ENCODE peak calls at places on chromosome 20, in ten cellular contexts. D is heart left ventricle; Z is left ventricle myocardium inferior; A is WERI-Rb-1; W is CD8-positive, alpha-beta T cell; E is endodermal cell; C is endothelial cell of umbilical vein; F is esophagus squamous epithelium; T is CD8-positive, alpha-beta memory T cell; B is fibroblast of lung. R is an unnamed sample.

GRCh38 chr20:1327827-1328679 is 886 bp downstream of the SDCBP2 start:
- DNase-seq in D (no peak), Z (no peak), A (no peak), W (no peak), E (peak; percentile 35), C (no peak), F (no peak), T (no peak), B (no peak), R (peak; percentile 92)

GRCh38 chr20:34491226-34491931 is 24.8 kb upstream of the DYNLRB1 start:
- DNase-seq in D (no peak), Z (no peak), A (no peak), W (no peak), E (no peak), C (no peak), F (no peak), T (no peak), B (peak; percentile 44), R (no peak)

GRCh38 chr20:62638680-62639406 is 3.5 kb upstream of the SLCO4A1 start:
- DNase-seq in D (no peak), Z (no peak), A (peak; percentile 53), W (no peak), E (no peak), C (no peak), F (no peak), T (no peak), B (no peak), R (no peak)

GRCh38 chr20:21397341-21398108 is at the start of gene NKX2-4:
- DNase-seq in D (no peak), Z (no peak), A (peak; percentile 33), W (no peak), E (peak; percentile 67), C (no peak), F (no peak), T (no peak), B (no peak), R (no peak)

GRCh38 chr20:62068997-62069396 is 3.3 kb upstream of the TAF4 start:
- DNase-seq in D (no peak), Z (no peak), A (no peak), W (no peak), E (no peak), C (no peak), F (no peak), T (no peak), B (no peak), R (peak; percentile 29)

GRCh38 chr20:5400164-5400762 is 83.5 kb upstream of the PROKR2 start:
- DNase-seq in D (no peak), Z (no peak), A (no peak), W (no peak), E (peak; percentile 78), C (peak; percentile 15), F (no peak), T (no peak), B (peak; percentile 2), R (peak; percentile 4)

GRCh38 chr20:63049191-63049518 is 42.4 kb upstream of the BHLHE23 start:
- DNase-seq in D (no peak), Z (no peak), A (no peak), W (no peak), E (no peak), C (no peak), F (no peak), T (no peak), B (no peak), R (no peak)

GRCh38 chr20:48364688-48365421 is 462.9 kb downstream of the PREX1 start:
- DNase-seq in D (no peak), Z (no peak), A (no peak), W (no peak), E (no peak), C (no peak), F (no peak), T (no peak), B (no peak), R (no peak)

GRCh38 chr20:50794846-50795634 is at the start of gene BCAS4:
- DNase-seq in D (peak; percentile 65), Z (peak; percentile 66), A (peak; percentile 74), W (peak; percentile 80), E (peak; percentile 95), C (peak; percentile 81), F (no peak), T (peak; percentile 89), B (peak; percentile 73), R (peak; percentile 76)

GRCh38 chr20:35111141-35111888 is 18.7 kb upstream of the TRPC4AP start:
- DNase-seq in D (no peak), Z (no peak), A (no peak), W (no peak), E (no peak), C (peak; percentile 62), F (no peak), T (no peak), B (peak; percentile 45), R (no peak)

GRCh38 chr20:50426865-50427739 is 83.1 kb upstream of the PTPN1 start:
- DNase-seq in D (no peak), Z (no peak), A (no peak), W (no peak), E (no peak), C (no peak), F (no peak), T (no peak), B (no peak), R (no peak)

GRCh38 chr20:3783516-3784225 is 2.4 kb upstream of the SPEF1 start:
- DNase-seq in D (no peak), Z (no peak), A (no peak), W (no peak), E (no peak), C (no peak), F (no peak), T (no peak), B (no peak), R (no peak)

GRCh38 chr20:23397961-23398360 is 23.3 kb downstream of the NAPB start:
- DNase-seq in D (no peak), Z (no peak), A (no peak), W (no peak), E (no peak), C (peak; percentile 88), F (no peak), T (no peak), B (peak; percentile 38), R (no peak)

GRCh38 chr20:36872857-36873256 is 3.1 kb upstream of the TLDC2 start:
- DNase-seq in D (peak; percentile 45), Z (no peak), A (no peak), W (no peak), E (no peak), C (no peak), F (no peak), T (no peak), B (no peak), R (no peak)

GRCh38 chr20:36875702-36876472 is at the start of gene TLDC2:
- DNase-seq in D (no peak), Z (no peak), A (no peak), W (no peak), E (no peak), C (no peak), F (no peak), T (no peak), B (no peak), R (peak; percentile 97)

GRCh38 chr20:36871640-36872570 is 4.0 kb upstream of the TLDC2 start:
- DNase-seq in D (no peak), Z (no peak), A (no peak), W (no peak), E (no peak), C (no peak), F (no peak), T (no peak), B (no peak), R (no peak)

GRCh38 chr20:36876473-36876833 is 515 bp downstream of the TLDC2 start:
- DNase-seq in D (no peak), Z (no peak), A (no peak), W (no peak), E (no peak), C (no peak), F (no peak), T (no peak), B (no peak), R (no peak)

DNA sequence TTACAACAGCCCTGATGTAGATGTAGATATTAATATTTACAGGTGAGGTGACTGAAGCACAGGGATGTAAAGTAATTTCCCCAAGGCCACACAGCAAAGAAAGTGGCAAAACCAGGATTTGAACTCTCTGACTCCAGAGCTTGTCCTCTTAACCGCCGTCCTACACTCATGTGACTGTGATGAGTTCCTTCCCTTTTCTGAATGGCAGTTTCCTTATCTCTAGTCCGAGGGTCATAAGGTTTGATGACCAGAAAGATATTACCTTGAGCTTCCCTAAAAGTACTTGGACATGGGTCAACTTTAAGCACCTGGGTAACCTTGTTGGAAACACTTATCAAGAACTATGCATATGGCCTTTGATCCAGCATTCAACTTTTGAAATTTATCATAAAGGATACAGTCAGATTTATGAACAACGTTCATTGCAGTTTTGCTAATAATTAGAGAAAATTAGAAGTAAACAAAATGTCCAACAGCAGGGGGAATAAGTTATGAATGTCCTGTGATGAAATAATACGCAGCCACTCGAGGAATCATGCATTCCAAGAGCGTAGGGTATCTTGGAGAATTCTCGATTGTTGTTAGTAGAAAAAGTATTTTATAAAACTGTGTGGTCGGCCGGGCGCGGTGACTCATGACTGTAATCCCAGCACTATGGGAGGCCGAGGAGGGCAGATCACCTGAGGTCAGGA is 2.3 kb upstream of the TLDC2 start:
- DNase-seq in D (no peak), Z (no peak), A (no peak), W (no peak), E (no peak), C (no peak), F (no peak), T (no peak), B (peak; percentile 28), R (peak; percentile 93)
- H3K4me3 ChIP-seq in D (no peak overlapping the region), Z (no peak overlapping the region), A (no peak overlapping the region), W (no peak overlapping the region), E (no peak overlapping the region), C (no peak overlapping the region), F (no peak overlapping the region), T (no peak overlapping the region), B (no peak overlapping the region), R (no peak overlapping the region)

GRCh38 chr20:54172856-54173652 is 732 bp downstream of the CYP24A1 start:
- DNase-seq in D (no peak), Z (no peak), A (no peak), W (no peak), E (peak; percentile 82), C (no peak), F (no peak), T (no peak), B (peak; percentile 10), R (no peak)
- H3K4me3 ChIP-seq in D (no peak overlapping the region), Z (peak overlapping the region; percentile 39), A (no peak overlapping the region), W (no peak overlapping the region), E (peak overlapping the region; percentile 74), C (no peak overlapping the region), F (peak overlapping the region; percentile 19), T (no peak overlapping the region), B (no peak overlapping the region), R (no peak overlapping the region)

GRCh38 chr20:36378686-36379085 is 72.5 kb downstream of the DLGAP4 start:
- DNase-seq in D (no peak), Z (no peak), A (no peak), W (no peak), E (no peak), C (no peak), F (no peak), T (no peak), B (no peak), R (no peak)
- H3K4me3 ChIP-seq in D (no peak overlapping the region), Z (no peak overlapping the region), A (no peak overlapping the region), W (no peak overlapping the region), E (no peak overlapping the region), C (no peak overlapping the region), F (no peak overlapping the region), T (no peak overlapping the region), B (no peak overlapping the region), R (no peak overlapping the region)

DNA sequence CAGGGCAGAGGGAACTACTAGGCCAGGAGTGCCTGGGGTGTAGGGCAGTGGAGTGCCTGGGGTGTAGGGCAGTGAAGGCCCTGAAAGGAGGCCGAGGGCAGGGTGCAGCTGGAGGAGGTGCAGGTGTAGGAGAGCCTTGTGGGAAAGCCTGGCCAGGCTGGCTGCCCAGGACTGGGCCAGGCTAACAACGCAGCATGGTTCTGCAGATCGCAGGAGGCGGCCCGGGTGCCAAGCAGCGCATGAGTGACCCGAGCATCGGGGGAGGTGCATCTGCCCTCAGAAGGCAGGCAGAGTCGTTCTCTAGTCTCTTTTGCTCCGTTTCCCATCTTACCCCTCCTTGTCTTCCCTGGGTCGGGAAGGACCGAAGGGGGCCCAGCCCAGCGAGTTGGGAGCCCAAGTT is 151.5 kb upstream of the PHACTR3 start:
- DNase-seq in D (no peak), Z (no peak), A (no peak), W (no peak), E (no peak), C (no peak), F (no peak), T (no peak), B (no peak), R (no peak)
- H3K4me3 ChIP-seq in D (no peak overlapping the region), Z (no peak overlapping the region), A (no peak overlapping the region), W (no peak overlapping the region), E (no peak overlapping the region), C (no peak overlapping the region), F (no peak overlapping the region), T (no peak overlapping the region), B (no peak overlapping the region), R (no peak overlapping the region)